ENCODE peak calls at places on chromosomes 5 and 9, in six cellular contexts. One of them, this sample, is unnamed. For H3K36me3, the result is how much of the 10 kb centered on the place peaks cover.

GRCh38 chr5:43007246-43007910 is 32.7 kb downstream of the ANXA2R start:
- DNase-seq in heart left ventricle: peak
- DNase-seq in SK-N-SH: peak
- DNase-seq in thoracic aorta: no peak
- DNase-seq in left ventricle myocardium inferior: peak
- DNase-seq in heart right ventricle: peak
- DNase-seq in this sample: peak

GRCh38 chr9:124880501-124880900 is 18.6 kb downstream of the ARPC5L start:
- DNase-seq in heart left ventricle: no peak
- DNase-seq in SK-N-SH: no peak
- DNase-seq in thoracic aorta: no peak
- DNase-seq in left ventricle myocardium inferior: no peak
- DNase-seq in heart right ventricle: no peak
- DNase-seq in this sample: no peak

GRCh38 chr9:37939575-37940095 is 35.7 kb upstream of the SLC25A51 start:
- DNase-seq in heart left ventricle: no peak
- DNase-seq in SK-N-SH: no peak
- DNase-seq in thoracic aorta: no peak
- DNase-seq in left ventricle myocardium inferior: no peak
- DNase-seq in heart right ventricle: no peak
- DNase-seq in this sample: no peak

GRCh38 chr9:136960212-136960937 is 8.3 kb downstream of the LCN12 start:
- DNase-seq in heart left ventricle: no peak
- DNase-seq in SK-N-SH: no peak
- DNase-seq in thoracic aorta: no peak
- DNase-seq in left ventricle myocardium inferior: no peak
- DNase-seq in heart right ventricle: no peak
- DNase-seq in this sample: no peak

GRCh38 chr9:21788752-21789151 is 13.7 kb upstream of the MTAP start:
- DNase-seq in heart left ventricle: no peak
- DNase-seq in SK-N-SH: no peak
- DNase-seq in thoracic aorta: no peak
- DNase-seq in left ventricle myocardium inferior: no peak
- DNase-seq in heart right ventricle: no peak
- DNase-seq in this sample: no peak

GRCh38 chr5:91929522-91929817 is 546.4 kb upstream of the ARRDC3 start:
- DNase-seq in heart left ventricle: no peak
- DNase-seq in SK-N-SH: no peak
- DNase-seq in thoracic aorta: no peak
- DNase-seq in left ventricle myocardium inferior: no peak
- DNase-seq in heart right ventricle: no peak
- DNase-seq in this sample: no peak

GRCh38 chr5:31996909-31997308 is 177.2 kb downstream of the GOLPH3 start:
- DNase-seq in heart left ventricle: no peak
- DNase-seq in SK-N-SH: no peak
- DNase-seq in thoracic aorta: no peak
- DNase-seq in left ventricle myocardium inferior: no peak
- DNase-seq in heart right ventricle: no peak
- DNase-seq in this sample: no peak

GRCh38 chr9:7298123-7298522 is 501.5 kb downstream of the DMAC1 start:
- DNase-seq in heart left ventricle: no peak
- DNase-seq in SK-N-SH: no peak
- DNase-seq in thoracic aorta: no peak
- DNase-seq in left ventricle myocardium inferior: no peak
- DNase-seq in heart right ventricle: no peak
- DNase-seq in this sample: no peak

GRCh38 chr5:111735829-111736228 is 21.2 kb downstream of the NREP start:
- DNase-seq in heart left ventricle: peak
- DNase-seq in SK-N-SH: no peak
- DNase-seq in thoracic aorta: peak
- DNase-seq in left ventricle myocardium inferior: peak
- DNase-seq in heart right ventricle: no peak
- DNase-seq in this sample: no peak

GRCh38 chr5:171596391-171596878 is 177.0 kb downstream of the FGF18 start:
- DNase-seq in heart left ventricle: peak
- DNase-seq in SK-N-SH: no peak
- DNase-seq in thoracic aorta: peak
- DNase-seq in left ventricle myocardium inferior: peak
- DNase-seq in heart right ventricle: peak
- DNase-seq in this sample: no peak

GRCh38 chr9:96663506-96664120 is 8.5 kb upstream of the PRXL2C start:
- DNase-seq in heart left ventricle: no peak
- DNase-seq in SK-N-SH: no peak
- DNase-seq in thoracic aorta: no peak
- DNase-seq in left ventricle myocardium inferior: no peak
- DNase-seq in heart right ventricle: no peak
- DNase-seq in this sample: no peak

GRCh38 chr5:10266839-10267238 is 16.8 kb downstream of the CCT5 start:
- DNase-seq in heart left ventricle: no peak
- DNase-seq in SK-N-SH: no peak
- DNase-seq in thoracic aorta: no peak
- DNase-seq in left ventricle myocardium inferior: no peak
- DNase-seq in heart right ventricle: no peak
- DNase-seq in this sample: no peak

GRCh38 chr5:171155621-171156020 is 153.4 kb upstream of the TLX3 start:
- DNase-seq in heart left ventricle: no peak
- DNase-seq in SK-N-SH: no peak
- DNase-seq in thoracic aorta: no peak
- DNase-seq in left ventricle myocardium inferior: no peak
- DNase-seq in heart right ventricle: no peak
- DNase-seq in this sample: no peak

GRCh38 chr9:34457266-34458012 is 931 bp downstream of the FAM219A start:
- DNase-seq in heart left ventricle: peak
- DNase-seq in SK-N-SH: peak
- DNase-seq in thoracic aorta: peak
- DNase-seq in left ventricle myocardium inferior: peak
- DNase-seq in heart right ventricle: peak
- DNase-seq in this sample: no peak

GRCh38 chr9:75071530-75072122 is 16.3 kb downstream of the NMRK1 start:
- DNase-seq in heart left ventricle: no peak
- DNase-seq in SK-N-SH: no peak
- DNase-seq in thoracic aorta: no peak
- DNase-seq in left ventricle myocardium inferior: no peak
- DNase-seq in heart right ventricle: no peak
- DNase-seq in this sample: no peak

GRCh38 chr9:114314881-114315722 is 7.8 kb upstream of the ORM1 start:
- DNase-seq in heart left ventricle: peak
- DNase-seq in SK-N-SH: no peak
- DNase-seq in thoracic aorta: peak
- DNase-seq in left ventricle myocardium inferior: no peak
- DNase-seq in heart right ventricle: no peak
- DNase-seq in this sample: no peak

GRCh38 chr5:96633820-96634219 is 28.4 kb upstream of the CAST start:
- DNase-seq in heart left ventricle: no peak
- DNase-seq in SK-N-SH: no peak
- DNase-seq in thoracic aorta: no peak
- DNase-seq in left ventricle myocardium inferior: no peak
- DNase-seq in heart right ventricle: no peak
- DNase-seq in this sample: no peak

GRCh38 chr5:13212843-13213242 is 731.6 kb downstream of the DNAH5 start:
- DNase-seq in heart left ventricle: no peak
- DNase-seq in SK-N-SH: no peak
- DNase-seq in thoracic aorta: no peak
- DNase-seq in left ventricle myocardium inferior: no peak
- DNase-seq in heart right ventricle: no peak
- DNase-seq in this sample: no peak

GRCh38 chr5:73977146-73977545 is 351.1 kb downstream of the ARHGEF28 start:
- DNase-seq in heart left ventricle: no peak
- DNase-seq in SK-N-SH: no peak
- DNase-seq in thoracic aorta: no peak
- DNase-seq in left ventricle myocardium inferior: no peak
- DNase-seq in heart right ventricle: no peak
- DNase-seq in this sample: no peak

GRCh38 chr9:114432323-114433067 is 44.7 kb upstream of the AKNA start:
- DNase-seq in heart left ventricle: no peak
- DNase-seq in SK-N-SH: no peak
- DNase-seq in thoracic aorta: no peak
- DNase-seq in left ventricle myocardium inferior: no peak
- DNase-seq in heart right ventricle: no peak
- DNase-seq in this sample: no peak

GRCh38 chr9:124218438-124219289 is 39.1 kb upstream of the NEK6 start:
- DNase-seq in heart left ventricle: peak
- DNase-seq in SK-N-SH: no peak
- DNase-seq in thoracic aorta: no peak
- DNase-seq in left ventricle myocardium inferior: no peak
- DNase-seq in heart right ventricle: no peak
- DNase-seq in this sample: no peak

GRCh38 chr9:135906291-135907005 is 898 bp downstream of the CAMSAP1 start:
- DNase-seq in heart left ventricle: no peak
- DNase-seq in SK-N-SH: peak
- DNase-seq in thoracic aorta: no peak
- DNase-seq in left ventricle myocardium inferior: no peak
- DNase-seq in heart right ventricle: no peak
- DNase-seq in this sample: peak

GRCh38 chr9:92482336-92482735 is at the start of gene ASPN:
- DNase-seq in heart left ventricle: no peak
- DNase-seq in SK-N-SH: no peak
- DNase-seq in thoracic aorta: no peak
- DNase-seq in left ventricle myocardium inferior: no peak
- DNase-seq in heart right ventricle: no peak
- DNase-seq in this sample: no peak

GRCh38 chr5:16702964-16703363 is 86.2 kb upstream of the RETREG1 start:
- DNase-seq in heart left ventricle: no peak
- DNase-seq in SK-N-SH: no peak
- DNase-seq in thoracic aorta: no peak
- DNase-seq in left ventricle myocardium inferior: no peak
- DNase-seq in heart right ventricle: no peak
- DNase-seq in this sample: no peak

GRCh38 chr5:69308046-69308553 is 24.5 kb downstream of the CCDC125 start:
- DNase-seq in heart left ventricle: no peak
- DNase-seq in SK-N-SH: no peak
- DNase-seq in thoracic aorta: no peak
- DNase-seq in left ventricle myocardium inferior: no peak
- DNase-seq in heart right ventricle: no peak
- DNase-seq in this sample: no peak

GRCh38 chr9:79120533-79121315 is 451.0 kb upstream of the TLE4 start:
- DNase-seq in heart left ventricle: no peak
- DNase-seq in SK-N-SH: no peak
- DNase-seq in thoracic aorta: no peak
- DNase-seq in left ventricle myocardium inferior: no peak
- DNase-seq in heart right ventricle: no peak
- DNase-seq in this sample: no peak

GRCh38 chr5:568809-569208 is 43.3 kb upstream of the CEP72 start:
- DNase-seq in heart left ventricle: no peak
- DNase-seq in SK-N-SH: no peak
- DNase-seq in thoracic aorta: no peak
- DNase-seq in left ventricle myocardium inferior: no peak
- DNase-seq in heart right ventricle: no peak
- DNase-seq in this sample: no peak

GRCh38 chr5:109016300-109016699 is 268.6 kb downstream of the FER start:
- DNase-seq in heart left ventricle: no peak
- DNase-seq in SK-N-SH: no peak
- DNase-seq in thoracic aorta: no peak
- DNase-seq in left ventricle myocardium inferior: no peak
- DNase-seq in heart right ventricle: no peak
- DNase-seq in this sample: no peak

GRCh38 chr5:765948-766631 is 18.4 kb downstream of the ZDHHC11B start:
- DNase-seq in heart left ventricle: peak
- DNase-seq in SK-N-SH: peak
- DNase-seq in thoracic aorta: no peak
- DNase-seq in left ventricle myocardium inferior: no peak
- DNase-seq in heart right ventricle: no peak
- DNase-seq in this sample: no peak

GRCh38 chr9:134617836-134618162 is 23.8 kb upstream of the COL5A1 start:
- DNase-seq in heart left ventricle: no peak
- DNase-seq in SK-N-SH: no peak
- DNase-seq in thoracic aorta: no peak
- DNase-seq in left ventricle myocardium inferior: no peak
- DNase-seq in heart right ventricle: no peak
- DNase-seq in this sample: no peak

GRCh38 chr5:147484708-147485020 is 25.2 kb downstream of the DPYSL3 start:
- DNase-seq in heart left ventricle: no peak
- DNase-seq in SK-N-SH: no peak
- DNase-seq in thoracic aorta: no peak
- DNase-seq in left ventricle myocardium inferior: no peak
- DNase-seq in heart right ventricle: no peak
- DNase-seq in this sample: no peak
- H3K4me3 ChIP-seq in heart left ventricle: no peak
- H3K4me3 ChIP-seq in SK-N-SH: no peak
- H3K4me3 ChIP-seq in thoracic aorta: peak
- H3K4me3 ChIP-seq in left ventricle myocardium inferior: no peak
- H3K4me3 ChIP-seq in heart right ventricle: no peak
- H3K4me3 ChIP-seq in this sample: no peak

DNA sequence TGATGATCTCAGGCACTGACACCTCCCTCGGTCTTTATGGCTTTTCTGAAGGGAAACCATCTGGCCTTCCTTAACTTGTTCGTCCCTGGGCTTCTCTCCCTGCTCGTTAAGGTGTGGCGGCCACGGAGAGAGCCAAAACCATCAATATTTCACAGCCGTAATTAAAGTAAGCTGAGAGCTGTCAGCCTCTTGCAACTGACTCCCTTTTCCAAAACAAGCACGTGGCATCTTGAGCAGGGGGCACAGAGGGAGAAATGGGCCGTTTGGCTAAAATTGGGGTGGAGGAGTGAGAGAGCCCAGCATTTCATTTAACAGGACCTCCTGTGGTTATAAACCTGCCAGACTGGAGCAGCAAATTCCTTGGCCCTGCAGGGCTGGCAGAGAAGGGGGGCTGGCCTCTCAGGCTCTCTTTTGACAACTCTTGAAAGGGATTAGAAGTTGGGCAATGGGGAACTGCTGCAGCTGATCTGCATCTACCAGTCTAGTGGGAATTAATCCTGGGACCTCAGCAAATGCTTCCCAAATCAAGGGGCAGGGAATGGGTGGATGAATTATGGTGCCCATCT is 7.3 kb upstream of the POU4F3 start:
- DNase-seq in heart left ventricle: no peak
- DNase-seq in SK-N-SH: no peak
- DNase-seq in thoracic aorta: no peak
- DNase-seq in left ventricle myocardium inferior: no peak
- DNase-seq in heart right ventricle: no peak
- DNase-seq in this sample: no peak
- H3K36me3 ChIP-seq in heart left ventricle: under half
- H3K36me3 ChIP-seq in SK-N-SH: under half
- H3K36me3 ChIP-seq in thoracic aorta: under half
- H3K36me3 ChIP-seq in left ventricle myocardium inferior: under half
- H3K36me3 ChIP-seq in heart right ventricle: under half
- H3K36me3 ChIP-seq in this sample: under half

GRCh38 chr9:32550046-32550608 is 2.0 kb upstream of the SMIM27 start:
- DNase-seq in heart left ventricle: no peak
- DNase-seq in SK-N-SH: peak
- DNase-seq in thoracic aorta: no peak
- DNase-seq in left ventricle myocardium inferior: no peak
- DNase-seq in heart right ventricle: no peak
- DNase-seq in this sample: no peak
- TF ChIP-seq CTCF in heart left ventricle: no peak
- TF ChIP-seq CTCF in SK-N-SH: peak
- TF ChIP-seq CTCF in thoracic aorta: no peak
- TF ChIP-seq CTCF in left ventricle myocardium inferior: no peak
- TF ChIP-seq CTCF in heart right ventricle: no peak
- TF ChIP-seq CTCF in this sample: no peak

DNA sequence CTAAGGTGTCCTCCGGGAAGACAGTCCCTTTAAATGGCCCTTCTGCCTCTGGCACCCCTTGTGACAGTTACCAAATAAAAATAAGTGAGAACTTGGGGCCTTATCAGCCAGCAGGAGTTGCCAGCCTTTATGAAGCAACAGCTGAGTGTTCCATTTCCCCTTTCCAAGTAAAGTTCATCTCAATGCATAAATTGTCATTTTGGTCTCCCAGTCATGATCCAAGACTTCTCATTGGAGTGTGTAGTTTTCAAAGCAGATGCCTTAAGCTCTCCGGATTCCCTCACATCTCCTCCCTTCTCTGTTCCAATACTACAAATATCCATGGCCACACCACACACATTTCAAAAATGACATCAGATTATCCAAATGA is 4.0 kb downstream of the PTCH1 start:
- DNase-seq in heart left ventricle: no peak
- DNase-seq in SK-N-SH: no peak
- DNase-seq in thoracic aorta: no peak
- DNase-seq in left ventricle myocardium inferior: no peak
- DNase-seq in heart right ventricle: no peak
- DNase-seq in this sample: no peak
- H3K4me3 ChIP-seq in heart left ventricle: no peak
- H3K4me3 ChIP-seq in SK-N-SH: no peak
- H3K4me3 ChIP-seq in thoracic aorta: no peak
- H3K4me3 ChIP-seq in left ventricle myocardium inferior: no peak
- H3K4me3 ChIP-seq in heart right ventricle: no peak
- H3K4me3 ChIP-seq in this sample: no peak